ENCODE peak calls at places on chromosomes 12 and 14, in four cellular contexts. T, M, L and Y are unnamed samples.

GRCh38 chr12:115079760-115080159 is 395.8 kb upstream of the TBX3 start:
- DNase-seq in L (no peak), T (no peak), M (no peak), Y (no peak)

GRCh38 chr14:27002179-27002578 is 404.3 kb upstream of the NOVA1 start:
- DNase-seq in M (no peak), L (no peak), T (no peak), Y (no peak)

GRCh38 chr14:52346778-52347177 is 32.7 kb downstream of the PTGER2 start:
- DNase-seq in T (no peak), M (no peak), L (no peak), Y (no peak)

GRCh38 chr14:20706657-20707355 is 18.2 kb downstream of the ANG start:
- DNase-seq in T (no peak), M (no peak), L (no peak), Y (no peak)

GRCh38 chr12:96070670-96071279 is 35.4 kb upstream of the LTA4H start:
- DNase-seq in T (peak), L (peak), M (no peak), Y (no peak)

GRCh38 chr14:33120341-33120740 is 181.7 kb downstream of the NPAS3 start:
- DNase-seq in T (peak), L (no peak), M (no peak), Y (no peak)

GRCh38 chr14:99321955-99322730 is 50.1 kb upstream of the BCL11B start:
- DNase-seq in T (no peak), L (no peak), M (no peak), Y (no peak)

GRCh38 chr12:101823891-101824290 is 6.9 kb downstream of the GNPTAB start:
- DNase-seq in L (peak), M (peak), T (peak), Y (peak)

GRCh38 chr12:98758331-98758730 is 113.2 kb downstream of the APAF1 start:
- DNase-seq in M (no peak), T (peak), L (no peak), Y (no peak)

GRCh38 chr12:7756993-7757392 is 8.0 kb upstream of the NANOGNB start:
- DNase-seq in L (no peak), T (no peak), M (no peak), Y (no peak)

GRCh38 chr12:13289644-13290285 is 93.2 kb downstream of the EMP1 start:
- DNase-seq in T (peak), L (no peak), M (no peak), Y (no peak)

GRCh38 chr14:20606190-20606901 is 15.2 kb upstream of the RNASE12 start:
- DNase-seq in M (no peak), L (peak), T (peak), Y (peak)

GRCh38 chr12:98894412-98895085 is 249.5 kb downstream of the APAF1 start:
- DNase-seq in T (no peak), M (no peak), L (peak), Y (no peak)

GRCh38 chr12:58889557-58889956 is 30.7 kb downstream of the LRIG3 start:
- DNase-seq in M (no peak), L (no peak), T (no peak), Y (no peak)

GRCh38 chr12:53251477-53252348 is 16.4 kb upstream of the ESPL1 start:
- DNase-seq in L (peak), T (peak), M (peak), Y (peak)

GRCh38 chr12:132030367-132031038 is 80.8 kb downstream of the EP400 start:
- DNase-seq in L (no peak), M (no peak), T (peak), Y (no peak)

GRCh38 chr14:103384450-103385152 is 614 bp upstream of the MARK3 start:
- DNase-seq in T (no peak), M (no peak), L (no peak), Y (no peak)

GRCh38 chr12:80045594-80045993 is 53.7 kb upstream of the OTOGL start:
- DNase-seq in L (no peak), T (peak), M (no peak), Y (no peak)

GRCh38 chr14:81398196-81398891 is 1.8 kb downstream of the STON2 start:
- DNase-seq in T (no peak), L (no peak), M (no peak), Y (no peak)

GRCh38 chr14:77709412-77709811 is 1.5 kb downstream of the SLIRP start:
- DNase-seq in L (no peak), M (no peak), T (no peak), Y (no peak)

GRCh38 chr12:2266666-2267623 is 214.2 kb downstream of the CACNA1C start:
- DNase-seq in T (no peak), L (no peak), M (no peak), Y (no peak)

GRCh38 chr14:97180304-97181200 is 383.4 kb downstream of the VRK1 start:
- DNase-seq in M (no peak), T (peak), L (no peak), Y (no peak)

GRCh38 chr14:81096656-81097055 is 124.1 kb downstream of the GTF2A1 start:
- DNase-seq in L (no peak), M (no peak), T (no peak), Y (no peak)

GRCh38 chr12:94805749-94806148 is 155.4 kb upstream of the TMCC3 start:
- DNase-seq in M (no peak), T (peak), L (no peak), Y (no peak)

GRCh38 chr12:69689638-69690037 is 9.5 kb downstream of the BEST3 start:
- DNase-seq in L (no peak), M (no peak), T (no peak), Y (no peak)

GRCh38 chr14:34489324-34489723 is 27.3 kb upstream of the SPTSSA start:
- DNase-seq in M (no peak), L (no peak), T (no peak), Y (no peak)

GRCh38 chr12:14239935-14240872 is 125.3 kb upstream of the ATF7IP start:
- DNase-seq in T (no peak), M (no peak), L (peak), Y (peak)

GRCh38 chr12:47885012-47885501 is 19.7 kb downstream of the VDR start:
- DNase-seq in M (peak), L (no peak), T (no peak), Y (no peak)

GRCh38 chr14:26323781-26324363 is 274.0 kb downstream of the NOVA1 start:
- DNase-seq in M (no peak), L (no peak), T (no peak), Y (no peak)

GRCh38 chr12:2673966-2674810 is 120.6 kb upstream of the FKBP4 start:
- DNase-seq in T (no peak), M (no peak), L (no peak), Y (no peak)

GRCh38 chr12:124347805-124348658 is 53.1 kb downstream of the RFLNA start:
- DNase-seq in M (peak), L (no peak), T (no peak), Y (peak)
- TF ChIP-seq CTCF in M (peak), L (peak), T (peak), Y (peak)

DNA sequence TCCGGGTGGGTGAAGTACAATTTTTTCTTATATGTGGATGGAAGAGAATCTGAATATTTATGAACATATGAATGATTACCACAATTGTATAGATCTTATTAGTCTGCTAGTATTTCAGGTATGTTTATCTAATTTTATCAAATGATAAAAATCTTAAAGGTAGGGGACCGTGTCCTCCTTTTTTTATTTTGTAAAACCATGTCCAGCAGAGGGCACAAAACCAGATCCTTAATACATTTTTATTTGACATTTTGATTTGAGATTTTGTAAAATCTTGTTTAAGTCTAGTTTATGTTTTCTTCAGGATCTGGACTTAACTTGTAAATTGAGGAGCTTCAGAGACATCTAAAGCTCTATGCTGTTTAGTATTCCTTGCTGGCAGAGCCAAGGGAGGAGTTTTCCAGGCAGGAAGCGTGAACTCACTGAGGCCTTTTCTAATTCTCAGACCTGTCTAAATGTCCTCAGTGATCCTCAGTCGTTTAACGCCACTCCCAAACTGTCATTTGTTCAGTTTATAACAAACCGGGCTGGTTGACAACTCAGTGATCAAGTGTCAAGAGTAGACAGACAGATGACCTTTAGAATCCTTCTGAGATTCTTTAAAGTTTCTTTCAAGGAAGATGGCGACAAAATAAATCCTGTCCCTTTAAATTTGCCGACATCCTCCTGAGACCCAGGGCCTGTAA is 263.9 kb downstream of the KTN1 start:
- DNase-seq in M (no peak), T (peak), L (no peak), Y (no peak)
- TF ChIP-seq CTCF in M (no peak), T (peak), L (no peak), Y (no peak)

DNA sequence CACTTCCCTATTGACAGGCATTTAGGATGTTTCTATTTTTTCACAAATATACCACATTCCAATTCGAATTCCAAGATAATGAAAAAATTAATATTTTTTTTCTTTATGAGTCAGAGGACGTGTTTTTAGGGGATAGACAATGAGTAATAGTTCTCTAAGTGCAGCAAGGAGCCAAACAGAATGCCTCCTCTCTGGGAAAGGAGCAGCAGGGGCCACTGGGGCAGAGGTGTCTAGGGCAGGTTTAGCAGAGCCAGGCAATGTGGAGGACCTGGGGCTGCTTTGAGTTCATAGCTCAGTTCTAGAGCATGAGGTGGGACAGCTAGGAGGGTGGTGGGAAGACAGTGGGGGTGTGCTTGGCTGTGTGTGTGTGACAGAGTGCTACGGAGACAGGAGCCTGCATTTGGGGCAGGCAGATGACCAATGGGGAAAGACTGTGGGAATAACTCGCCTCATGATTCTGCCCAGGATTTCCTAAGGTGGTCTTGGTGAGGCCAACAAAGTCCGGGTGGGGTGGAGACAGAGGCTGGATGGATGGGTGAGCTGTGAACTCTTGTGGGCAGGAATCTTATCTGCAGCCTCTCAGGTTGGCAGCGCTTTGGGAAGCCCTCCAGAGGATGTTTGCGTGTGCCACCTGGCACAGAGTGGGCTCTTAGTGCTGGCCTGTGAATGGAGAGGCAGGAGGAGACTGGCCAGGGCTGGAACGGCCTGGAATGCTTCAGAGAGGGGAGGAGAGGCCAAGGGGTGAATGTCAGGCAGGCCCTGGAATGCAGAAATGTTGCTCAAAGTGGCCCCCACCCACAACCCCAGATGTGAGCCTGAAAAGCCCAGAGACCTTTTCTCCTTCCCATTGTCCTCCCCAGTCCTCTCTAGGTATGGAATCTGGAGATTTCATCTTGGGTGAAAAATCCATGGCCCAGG is 2.4 kb upstream of the KRT7 start:
- DNase-seq in M (no peak), L (no peak), T (peak), Y (no peak)
- TF ChIP-seq CTCF in M (no peak), L (no peak), T (no peak), Y (no peak)

GRCh38 chr12:77324763-77325468 is 259.5 kb upstream of the E2F7 start:
- DNase-seq in M (no peak), L (peak), T (peak), Y (peak)
- TF ChIP-seq CTCF in M (no peak), L (peak), T (peak), Y (no peak)

DNA sequence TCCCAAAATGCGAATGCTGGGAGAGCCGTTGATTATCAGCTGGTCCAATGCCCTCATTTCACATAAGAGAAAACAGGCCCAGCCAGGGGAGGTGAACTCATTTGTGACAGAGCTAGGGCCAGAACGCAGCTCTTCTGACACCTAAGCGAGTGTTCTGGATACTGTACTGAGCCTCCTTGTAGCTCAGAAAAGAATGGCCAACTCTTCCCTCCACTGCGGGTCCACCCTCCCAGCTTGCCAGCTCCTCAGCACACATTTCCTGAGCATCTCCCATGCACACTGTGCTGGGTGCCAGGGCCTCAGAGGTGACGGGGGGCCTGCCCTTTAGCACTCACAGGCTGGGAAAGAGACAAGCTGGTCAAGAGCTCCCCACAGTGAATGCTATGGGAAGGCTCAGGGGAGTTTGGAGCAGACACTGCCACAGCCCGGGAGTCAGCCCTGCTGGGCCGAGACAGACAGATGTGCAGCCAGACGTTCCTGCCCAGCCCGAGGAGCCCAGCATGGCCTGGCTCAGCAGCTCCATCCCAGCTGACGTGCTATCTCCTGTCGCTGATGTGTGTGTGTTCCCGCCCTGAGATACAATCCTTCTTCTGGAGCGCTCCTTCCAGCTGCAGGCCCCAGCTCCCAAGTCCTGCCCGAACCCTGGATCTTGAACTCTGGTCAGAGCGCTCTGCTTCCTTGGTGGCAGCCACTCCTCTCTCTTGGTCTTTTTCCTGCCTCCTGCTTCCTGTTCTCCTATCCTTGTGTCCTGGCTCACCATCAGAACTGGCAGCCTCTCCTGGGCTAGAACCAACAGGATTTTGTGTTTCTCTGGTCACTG is 3.6 kb downstream of the CMTM5 start:
- DNase-seq in T (no peak), M (no peak), L (no peak), Y (no peak)
- TF ChIP-seq CTCF in T (no peak), M (no peak), L (no peak), Y (no peak)

DNA sequence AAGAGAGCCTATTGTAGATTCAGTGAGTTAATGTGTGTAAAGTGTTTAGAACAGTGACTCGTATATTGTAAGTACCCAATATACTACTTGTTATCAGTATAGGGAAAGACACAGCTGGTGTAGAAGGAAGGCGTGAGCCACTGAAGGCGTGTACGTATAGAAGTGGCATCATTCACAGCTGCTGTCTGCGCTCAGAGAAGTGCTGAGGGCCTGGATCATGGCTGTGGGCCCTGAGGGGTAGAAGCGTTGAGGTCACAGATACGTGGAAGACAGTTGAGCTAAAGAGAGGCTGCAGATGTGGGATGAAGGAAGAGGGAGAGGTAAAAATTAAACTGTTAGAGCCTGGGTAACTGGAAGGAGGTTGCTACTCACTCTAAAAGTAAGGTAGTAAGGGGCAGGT is 5.9 kb downstream of the C12orf75 start:
- DNase-seq in M (no peak), L (no peak), T (no peak), Y (no peak)
- TF ChIP-seq CTCF in M (no peak), L (no peak), T (no peak), Y (no peak)

GRCh38 chr12:118500302-118500701 is 123.9 kb downstream of the SUDS3 start:
- DNase-seq in M (no peak), T (no peak), L (no peak), Y (no peak)

GRCh38 chr12:118494776-118495175 is 118.4 kb downstream of the SUDS3 start:
- DNase-seq in T (no peak), M (no peak), L (no peak), Y (no peak)

GRCh38 chr12:118495296-118495695 is 118.9 kb downstream of the SUDS3 start:
- DNase-seq in T (no peak), L (no peak), M (no peak), Y (no peak)

GRCh38 chr12:118501489-118501888 is 125.1 kb downstream of the SUDS3 start:
- DNase-seq in L (no peak), T (no peak), M (no peak), Y (no peak)

GRCh38 chr12:118498171-118498570 is 121.8 kb downstream of the SUDS3 start:
- DNase-seq in T (no peak), L (no peak), M (no peak), Y (no peak)
- TF ChIP-seq CTCF in T (no peak), L (no peak), M (no peak), Y (no peak)

DNA sequence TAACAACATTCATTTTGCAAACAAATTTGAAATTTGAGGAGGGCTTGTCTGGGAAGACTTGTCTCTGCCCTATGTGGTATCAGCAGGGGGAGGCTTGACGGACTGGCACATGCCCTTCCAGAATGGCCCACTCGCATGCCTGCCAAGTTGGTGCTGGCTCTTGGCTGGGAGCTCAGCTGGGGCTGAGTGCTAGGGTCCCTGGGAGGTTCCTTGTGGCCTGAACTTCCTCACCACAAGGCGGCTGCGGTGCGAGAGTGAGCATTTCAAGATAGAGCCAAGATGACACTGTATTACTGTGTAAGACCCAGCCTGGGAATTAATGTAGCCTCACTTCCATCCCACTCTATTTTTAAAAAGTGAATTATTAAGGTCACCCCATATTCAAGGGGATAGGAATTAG is 271.6 kb upstream of the PLEKHG7 start:
- DNase-seq in M (peak), T (no peak), L (no peak), Y (no peak)
- TF ChIP-seq CTCF in M (no peak), T (no peak), L (no peak), Y (no peak)

GRCh38 chr12:108060910-108061309 is 68.2 kb upstream of the WSCD2 start:
- DNase-seq in M (no peak), L (no peak), T (no peak), Y (no peak)

GRCh38 chr12:108055135-108055534 is 74.0 kb upstream of the WSCD2 start:
- DNase-seq in L (no peak), T (no peak), M (no peak), Y (no peak)

GRCh38 chr12:108063192-108063591 is 65.9 kb upstream of the WSCD2 start:
- DNase-seq in M (no peak), L (no peak), T (peak), Y (no peak)

GRCh38 chr12:108065061-108065460 is 64.0 kb upstream of the WSCD2 start:
- DNase-seq in M (no peak), L (no peak), T (no peak), Y (peak)

GRCh38 chr12:108060054-108060453 is 69.0 kb upstream of the WSCD2 start:
- DNase-seq in L (no peak), M (no peak), T (no peak), Y (no peak)
- TF ChIP-seq CTCF in L (no peak), M (no peak), T (no peak), Y (no peak)